ENCODE peak calls at places on chromosome 10, in eight cellular contexts. S, O, H, W, Y, Z, I and P are unnamed samples.

GRCh38 chr10:11824376-11824775 is 1.2 kb downstream of the PROSER2 start:
- DNase-seq in Y (peak; percentile 15), I (no peak), W (no peak), H (no peak), S (no peak), Z (peak; percentile 26), O (no peak), P (peak; percentile 17)

GRCh38 chr10:125064681-125065492 is 95.5 kb downstream of the CTBP2 start:
- DNase-seq in O (no peak), I (peak; percentile 20), H (no peak), Y (peak; percentile 55), Z (peak; percentile 58), S (no peak), W (peak; percentile 61), P (peak; percentile 94)

GRCh38 chr10:72337722-72338121 is 17.0 kb downstream of the DNAJB12 start:
- DNase-seq in H (no peak), S (no peak), O (no peak), I (no peak), Y (no peak), Z (no peak), W (no peak), P (no peak)

GRCh38 chr10:8659982-8660381 is 605.5 kb downstream of the GATA3 start:
- DNase-seq in H (no peak), Y (no peak), O (no peak), S (no peak), W (no peak), I (no peak), Z (no peak), P (no peak)

GRCh38 chr10:73991846-73992245 is 6.1 kb upstream of the VCL start:
- DNase-seq in S (no peak), Z (no peak), I (no peak), W (no peak), H (peak; percentile 71), Y (no peak), O (peak; percentile 71), P (no peak)

GRCh38 chr10:63064706-63065105 is 68.4 kb upstream of the NRBF2 start:
- DNase-seq in Y (peak; percentile 82), S (no peak), H (no peak), I (no peak), O (no peak), W (no peak), Z (peak; percentile 92), P (peak; percentile 5)

GRCh38 chr10:99232357-99232999 is 3.2 kb downstream of the HPSE2 start:
- DNase-seq in Z (no peak), S (no peak), W (peak; percentile 36), I (no peak), Y (peak; percentile 8), O (no peak), H (no peak), P (no peak)

GRCh38 chr10:117830832-117831231 is 215.9 kb downstream of the RAB11FIP2 start:
- DNase-seq in I (no peak), Y (no peak), H (no peak), O (no peak), S (no peak), W (no peak), Z (no peak), P (no peak)

GRCh38 chr10:29746080-29746797 is 111.5 kb upstream of the SVIL start:
- DNase-seq in Y (peak; percentile 53), Z (peak; percentile 41), H (no peak), S (no peak), I (no peak), O (no peak), W (no peak), P (no peak)

GRCh38 chr10:30893208-30893607 is 138.5 kb downstream of the ZNF438 start:
- DNase-seq in H (no peak), I (no peak), W (no peak), O (no peak), Z (peak; percentile 20), S (no peak), Y (peak; percentile 34), P (no peak)

GRCh38 chr10:71339796-71340589 is 20.9 kb downstream of the SLC29A3 start:
- DNase-seq in Y (no peak), S (no peak), Z (no peak), O (no peak), H (no peak), I (no peak), W (peak; percentile 86), P (no peak)

GRCh38 chr10:104734408-104734807 is 93.3 kb downstream of the SORCS3 start:
- DNase-seq in H (no peak), W (no peak), S (no peak), Y (no peak), Z (no peak), O (no peak), I (no peak), P (no peak)

GRCh38 chr10:95832216-95833037 is 75.3 kb upstream of the CC2D2B start:
- DNase-seq in S (no peak), W (no peak), Y (no peak), Z (no peak), I (no peak), O (no peak), H (peak; percentile 29), P (no peak)

GRCh38 chr10:5305374-5305773 is 59.4 kb upstream of the UCN3 start:
- DNase-seq in I (no peak), H (no peak), W (no peak), O (no peak), Z (no peak), S (peak; percentile 34), Y (peak; percentile 87), P (peak; percentile 86)

GRCh38 chr10:8312079-8312478 is 257.6 kb downstream of the GATA3 start:
- DNase-seq in H (no peak), S (no peak), I (no peak), Z (no peak), O (no peak), Y (no peak), W (no peak), P (no peak)

GRCh38 chr10:93150289-93150688 is 76.6 kb downstream of the CYP26A1 start:
- DNase-seq in Y (peak; percentile 30), O (no peak), I (no peak), Z (no peak), W (no peak), H (no peak), S (no peak), P (no peak)

GRCh38 chr10:60627778-60628773 is 150.2 kb upstream of the CDK1 start:
- DNase-seq in Y (no peak), Z (no peak), S (no peak), W (peak; percentile 28), I (no peak), H (no peak), O (no peak), P (no peak)

GRCh38 chr10:92761576-92761975 is 71.8 kb downstream of the HHEX start:
- DNase-seq in Y (peak; percentile 5), W (no peak), H (no peak), O (no peak), Z (no peak), S (no peak), I (no peak), P (peak; percentile 11)

GRCh38 chr10:114856544-114857287 is 35.1 kb downstream of the FHIP2A start:
- DNase-seq in W (no peak), Y (peak; percentile 65), H (no peak), I (no peak), S (no peak), Z (peak; percentile 92), O (no peak), P (peak; percentile 90)

GRCh38 chr10:93438796-93439253 is 43.3 kb downstream of the MYOF start:
- DNase-seq in W (peak; percentile 70), Y (no peak), S (peak; percentile 61), Z (peak; percentile 54), O (peak; percentile 66), H (no peak), I (no peak), P (no peak)

GRCh38 chr10:94214497-94214896 is 148.2 kb downstream of the NOC3L start:
- DNase-seq in I (no peak), S (no peak), O (no peak), Y (no peak), W (no peak), H (no peak), Z (no peak), P (no peak)

GRCh38 chr10:100970076-100970913 is 991 bp downstream of the SEMA4G start:
- DNase-seq in Z (no peak), H (peak; percentile 43), S (peak; percentile 51), I (peak; percentile 57), Y (no peak), W (peak; percentile 72), O (no peak), P (no peak)
- H3K4me3 ChIP-seq in Z (peak overlapping the region; percentile 60), H (peak overlapping the region; percentile 56), S (peak overlapping the region; percentile 63), I (peak overlapping the region; percentile 76), Y (peak overlapping the region; percentile 52), W (peak overlapping the region; percentile 96), O (peak overlapping the region; percentile 72), P (peak overlapping the region; percentile 63)

DNA sequence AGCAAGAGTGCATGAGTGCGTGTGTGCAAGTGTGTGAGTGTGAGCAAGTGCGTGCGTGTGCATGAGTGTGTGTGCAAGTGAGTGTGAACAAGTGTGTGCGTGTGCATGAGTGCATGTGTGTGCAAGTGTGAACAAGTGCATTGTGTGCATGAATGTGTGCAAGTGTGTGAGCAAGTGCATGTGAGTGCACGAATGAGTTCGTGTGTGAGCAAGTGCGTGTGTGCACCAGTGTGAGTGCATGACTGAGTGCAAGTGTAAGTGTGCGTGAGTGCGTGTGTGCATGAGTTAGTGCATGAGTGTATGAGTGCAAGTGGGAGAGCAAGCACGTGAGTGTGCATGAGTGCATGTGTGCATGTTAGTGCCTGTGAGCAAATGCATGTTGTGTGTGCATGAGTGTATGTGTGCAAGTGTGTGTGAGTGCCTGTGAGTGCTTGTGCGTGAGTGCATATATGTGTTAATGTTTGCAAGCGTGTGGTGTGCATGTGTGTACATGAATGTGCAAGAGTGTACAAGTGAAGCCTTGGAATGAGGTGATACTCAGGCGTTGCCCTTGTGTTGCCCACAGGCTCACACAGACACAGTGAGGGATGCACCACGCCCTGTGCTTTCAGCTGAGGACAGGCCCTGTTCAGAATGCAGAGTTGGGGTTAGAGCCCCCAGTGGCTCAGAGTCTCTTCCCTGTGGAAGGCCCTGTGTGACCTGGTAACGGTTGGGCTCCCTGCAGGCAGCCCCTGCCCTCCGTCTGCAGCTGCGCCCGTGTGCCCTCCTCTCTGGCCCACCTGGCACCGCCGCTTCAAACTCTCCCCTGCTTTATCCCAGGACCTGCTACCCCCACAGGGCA is 97.1 kb downstream of the NKX6-2 start:
- DNase-seq in H (no peak), Z (no peak), W (no peak), Y (no peak), S (no peak), O (peak; percentile 6), I (no peak), P (no peak)
- TF ChIP-seq CTCF in H (no peak), Z (no peak), W (no peak), Y (no peak), S (no peak), O (no peak), I (no peak), P (no peak)

GRCh38 chr10:949446-949845 is 17.9 kb upstream of the LARP4B start:
- DNase-seq in I (no peak), Z (no peak), H (no peak), W (no peak), O (no peak), Y (no peak), S (no peak), P (no peak)
- H3K4me3 ChIP-seq in I (no peak overlapping the region), Z (no peak overlapping the region), H (no peak overlapping the region), W (no peak overlapping the region), O (no peak overlapping the region), Y (no peak overlapping the region), S (no peak overlapping the region), P (no peak overlapping the region)

DNA sequence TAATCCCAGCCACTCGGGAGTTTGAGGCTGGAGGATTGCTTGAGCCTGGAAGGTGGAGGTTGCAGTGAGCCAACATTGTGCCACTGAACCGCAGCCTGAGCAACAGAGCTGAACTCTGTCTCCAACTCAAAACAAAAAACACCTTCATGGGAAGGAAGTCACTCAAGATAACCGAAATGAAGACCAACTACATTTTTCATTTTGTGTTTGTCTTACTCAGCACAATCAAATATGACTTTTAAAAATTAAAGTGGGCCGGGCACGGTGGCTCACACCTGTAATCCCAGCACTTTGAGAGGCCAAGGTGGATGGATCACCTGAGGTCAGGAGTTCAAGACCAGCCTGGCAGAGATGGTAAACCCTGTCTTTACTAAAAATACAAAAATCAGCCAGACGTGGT is 40.0 kb downstream of the CREM start:
- DNase-seq in H (no peak), Z (no peak), S (no peak), I (no peak), O (no peak), Y (no peak), W (no peak), P (no peak)
- TF ChIP-seq CTCF in H (no peak), Z (no peak), S (no peak), I (no peak), O (no peak), Y (no peak), W (no peak), P (no peak)